ENCODE peak calls at places on chromosome 15, in eight cellular contexts. Z is colonic mucosa, D is GM23248, H is ovary, V is gastrocnemius medialis, M is kidney, U is bronchial epithelial cell, Q is left ventricle myocardium inferior. K is an unnamed sample. For H3K36me3, the result is how much of the 10 kb centered on the place peaks cover.

GRCh38 chr15:74179101-74179841 is 5.8 kb downstream of the ISLR start:
- DNase-seq in D (peak), H (peak), Q (peak), Z (no peak), U (peak), M (peak), V (no peak), K (peak)

GRCh38 chr15:61075741-61076140 is 153.4 kb downstream of the RORA start:
- DNase-seq in U (no peak), H (no peak), Z (no peak), D (no peak), Q (no peak), V (no peak), M (no peak), K (no peak)

GRCh38 chr15:48794697-48795134 is 16.2 kb downstream of the CEP152 start:
- DNase-seq in D (peak), V (no peak), Z (no peak), M (no peak), Q (no peak), H (no peak), U (peak), K (no peak)

GRCh38 chr15:85748729-85749128 is 46.0 kb downstream of the KLHL25 start:
- DNase-seq in Q (no peak), Z (no peak), U (no peak), H (no peak), D (no peak), V (no peak), M (peak), K (no peak)

GRCh38 chr15:57017024-57017423 is 98.6 kb downstream of the TCF12 start:
- DNase-seq in M (no peak), U (no peak), Q (no peak), H (no peak), V (no peak), D (peak), Z (no peak), K (no peak)

GRCh38 chr15:86629409-86629808 is 549.7 kb downstream of the AGBL1 start:
- DNase-seq in V (no peak), Q (no peak), U (no peak), D (no peak), M (no peak), H (no peak), Z (no peak), K (no peak)

GRCh38 chr15:31302029-31302657 is 24.5 kb upstream of the KLF13 start:
- DNase-seq in H (no peak), D (no peak), V (no peak), Z (no peak), M (no peak), Q (no peak), U (no peak), K (no peak)

GRCh38 chr15:65400760-65401606 is 21.8 kb downstream of the IGDCC4 start:
- DNase-seq in D (peak), U (peak), H (peak), Q (peak), V (no peak), M (peak), Z (peak), K (peak)

GRCh38 chr15:93331545-93332117 is 242.6 kb upstream of the RGMA start:
- DNase-seq in M (no peak), Q (no peak), Z (no peak), H (peak), D (no peak), V (no peak), U (no peak), K (no peak)

GRCh38 chr15:51816615-51817014 is 12.8 kb upstream of the TMOD3 start:
- DNase-seq in V (no peak), D (no peak), H (no peak), Z (no peak), U (no peak), M (no peak), Q (no peak), K (no peak)

GRCh38 chr15:93049233-93049632 is 39.8 kb downstream of the RGMA start:
- DNase-seq in D (no peak), Q (no peak), U (no peak), V (no peak), M (no peak), H (no peak), Z (no peak), K (no peak)

GRCh38 chr15:38002883-38003477 is 68.5 kb downstream of the TMCO5A start:
- DNase-seq in Q (peak), D (peak), H (no peak), Z (peak), V (no peak), M (no peak), U (peak), K (peak)

GRCh38 chr15:38520035-38520434 is 44.6 kb downstream of the RASGRP1 start:
- DNase-seq in H (no peak), Q (no peak), U (no peak), M (no peak), V (no peak), Z (no peak), D (no peak), K (no peak)

GRCh38 chr15:52466134-52466701 is 62.5 kb downstream of the MYO5A start:
- DNase-seq in D (peak), Z (peak), Q (peak), V (no peak), H (no peak), M (peak), U (no peak), K (peak)

GRCh38 chr15:64622410-64623260 is 152.8 kb downstream of the RBPMS2 start:
- DNase-seq in V (no peak), M (no peak), Q (no peak), H (no peak), D (no peak), U (no peak), Z (no peak), K (no peak)

GRCh38 chr15:88344786-88345185 is 88.2 kb upstream of the NTRK3 start:
- DNase-seq in Z (no peak), Q (no peak), V (no peak), U (no peak), D (peak), M (no peak), H (no peak), K (no peak)

GRCh38 chr15:99145778-99146177 is 40.9 kb downstream of the SYNM start:
- DNase-seq in H (no peak), U (no peak), M (no peak), D (no peak), Z (no peak), V (no peak), Q (no peak), K (no peak)

GRCh38 chr15:32763295-32763694 is 45.5 kb downstream of the GREM1 start:
- DNase-seq in D (no peak), Z (no peak), V (no peak), U (peak), M (no peak), Q (no peak), H (no peak), K (no peak)

GRCh38 chr15:30992465-30992864 is 1.0 kb upstream of the MTMR10 start:
- DNase-seq in Q (no peak), Z (no peak), V (peak), D (peak), H (no peak), U (no peak), M (no peak), K (no peak)

GRCh38 chr15:70074380-70074779 is 23.3 kb downstream of the TLE3 start:
- DNase-seq in H (no peak), V (no peak), Z (no peak), U (no peak), D (no peak), M (peak), Q (no peak), K (no peak)

GRCh38 chr15:70068783-70069565 is 28.7 kb downstream of the TLE3 start:
- DNase-seq in U (no peak), Q (no peak), V (no peak), M (no peak), H (peak), D (no peak), Z (no peak), K (no peak)

GRCh38 chr15:70069716-70070115 is 28.0 kb downstream of the TLE3 start:
- DNase-seq in Z (no peak), M (peak), D (no peak), U (no peak), H (no peak), Q (no peak), V (no peak), K (no peak)

GRCh38 chr15:70072479-70072878 is 25.2 kb downstream of the TLE3 start:
- DNase-seq in M (peak), V (no peak), Q (no peak), H (no peak), Z (no peak), U (no peak), D (no peak), K (no peak)

GRCh38 chr15:70071799-70072198 is 25.9 kb downstream of the TLE3 start:
- DNase-seq in H (no peak), D (no peak), U (no peak), M (peak), Z (no peak), Q (no peak), V (no peak), K (no peak)
- H3K36me3 ChIP-seq in H (under half), D (half or more), U (under half), M (half or more), Z (under half), Q (half or more), V (under half), K (half or more)

GRCh38 chr15:69941931-69942471 is 155.7 kb downstream of the TLE3 start:
- DNase-seq in V (no peak), D (no peak), H (no peak), M (no peak), U (no peak), Z (no peak), Q (no peak), K (no peak)
- H3K36me3 ChIP-seq in V (under half), D (under half), H (under half), M (under half), U (under half), Z (under half), Q (under half), K (under half)

DNA sequence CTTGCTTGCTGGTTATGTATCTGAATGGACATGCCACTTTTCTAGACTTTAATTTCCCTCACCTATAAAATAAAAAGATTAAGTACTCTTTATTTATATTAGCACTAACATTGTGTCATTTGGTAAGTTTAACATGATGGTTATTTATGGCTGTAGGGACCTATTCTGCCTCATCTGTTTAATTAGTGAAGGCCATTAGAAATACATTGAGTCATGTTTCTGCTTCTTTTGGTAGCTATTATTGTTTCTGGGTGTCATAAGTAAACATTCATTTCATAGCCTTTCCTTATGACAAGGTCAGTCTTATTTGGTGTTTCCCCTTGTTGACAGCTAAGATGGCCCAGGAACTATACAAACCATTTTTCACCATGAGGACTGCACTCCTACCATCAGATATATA is 39.4 kb downstream of the SRP14 start:
- DNase-seq in V (no peak), M (no peak), Q (no peak), U (peak), H (no peak), D (no peak), Z (no peak), K (no peak)
- H3K36me3 ChIP-seq in V (half or more), M (under half), Q (half or more), U (under half), H (under half), D (half or more), Z (under half), K (under half)

GRCh38 chr15:43383070-43383469 is 12.2 kb downstream of the TUBGCP4 start:
- DNase-seq in U (no peak), Q (no peak), M (no peak), V (no peak), Z (no peak), D (peak), H (no peak), K (no peak)

GRCh38 chr15:43382310-43382709 is 11.4 kb downstream of the TUBGCP4 start:
- DNase-seq in Z (no peak), D (no peak), M (no peak), H (no peak), Q (no peak), U (no peak), V (no peak), K (no peak)
- H3K36me3 ChIP-seq in Z (under half), D (under half), M (under half), H (under half), Q (half or more), U (under half), V (half or more), K (under half)

DNA sequence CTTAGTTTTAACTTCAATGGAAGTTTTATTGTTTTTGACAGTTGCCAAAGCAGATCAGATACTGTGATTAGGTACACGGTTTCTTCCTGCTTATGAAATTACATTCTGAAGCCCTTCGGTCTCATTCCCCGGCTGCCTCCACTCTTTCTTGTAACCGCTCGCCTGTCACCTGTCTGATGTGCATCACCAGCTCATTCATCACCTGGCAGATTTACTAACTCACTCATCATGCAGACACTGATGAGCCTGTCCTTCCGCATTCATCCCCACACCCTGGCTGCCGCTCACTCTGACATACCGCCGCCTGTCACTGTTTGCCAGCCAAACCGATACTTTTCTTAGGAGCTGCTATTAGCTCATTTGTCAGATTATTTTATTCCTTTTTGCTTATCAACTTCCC is 82.8 kb upstream of the NSMCE3 start:
- DNase-seq in H (no peak), D (no peak), V (no peak), Q (no peak), U (no peak), Z (no peak), M (no peak), K (no peak)
- H3K36me3 ChIP-seq in H (under half), D (under half), V (under half), Q (under half), U (under half), Z (under half), M (under half), K (under half)

GRCh38 chr15:43771816-43772215 is 5.0 kb downstream of the ELL3 start:
- DNase-seq in M (no peak), Q (no peak), V (no peak), U (peak), Z (peak), H (no peak), D (no peak), K (no peak)
- H3K36me3 ChIP-seq in M (under half), Q (half or more), V (half or more), U (under half), Z (under half), H (under half), D (half or more), K (half or more)

GRCh38 chr15:22240403-22240802 is 160.1 kb downstream of the OR4M2 start:
- DNase-seq in M (no peak), D (no peak), H (no peak), U (no peak), V (no peak), Q (no peak), Z (no peak), K (no peak)

GRCh38 chr15:22239806-22240180 is 159.5 kb downstream of the OR4M2 start:
- DNase-seq in M (no peak), Z (no peak), D (no peak), U (no peak), H (no peak), Q (no peak), V (no peak), K (no peak)

GRCh38 chr15:22237891-22238275 is 157.6 kb downstream of the OR4M2 start:
- DNase-seq in Q (no peak), M (no peak), D (no peak), H (no peak), U (no peak), Z (no peak), V (no peak), K (no peak)

GRCh38 chr15:22232675-22233074 is 152.3 kb downstream of the OR4M2 start:
- DNase-seq in D (no peak), V (no peak), M (no peak), Q (no peak), H (no peak), Z (no peak), U (no peak), K (no peak)

GRCh38 chr15:22236469-22236868 is 156.1 kb downstream of the OR4M2 start:
- DNase-seq in Q (no peak), V (no peak), H (no peak), U (no peak), M (no peak), Z (no peak), D (no peak), K (no peak)
- H3K36me3 ChIP-seq in Q (under half), V (under half), H (under half), U (under half), M (under half), Z (under half), D (under half), K (under half)

DNA sequence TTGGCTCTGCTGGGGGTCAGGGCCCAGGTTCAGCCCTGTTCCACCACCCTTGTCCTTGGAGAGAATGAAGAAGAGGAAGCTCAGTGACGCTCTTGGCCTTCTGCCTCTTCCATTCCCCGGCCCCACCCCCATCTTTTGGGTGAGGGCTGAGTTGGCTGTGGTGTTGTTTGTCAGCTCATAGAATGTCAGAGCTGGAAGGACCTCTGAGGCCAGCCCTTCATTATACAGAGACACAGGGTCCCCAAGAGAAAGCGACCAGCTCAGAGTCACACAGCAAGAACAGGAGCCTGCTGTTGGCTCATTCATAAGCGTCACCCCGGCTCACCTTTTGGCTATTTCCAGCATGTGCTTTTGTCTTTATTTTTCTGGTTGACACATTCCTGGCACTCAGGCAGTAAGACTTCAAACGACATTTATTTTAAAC is 68.2 kb downstream of the AAGAB start:
- DNase-seq in H (peak), Q (peak), U (no peak), Z (peak), M (no peak), V (peak), D (peak), K (peak)
- H3K36me3 ChIP-seq in H (under half), Q (under half), U (half or more), Z (under half), M (half or more), V (under half), D (under half), K (half or more)

K was measured in psoas muscle.